ENCODE peak calls at places on chromosomes 11 and 22, in seven cellular contexts. U is adrenal gland; E is CD4-positive, alpha-beta T cell; A is PC-3; G is pancreas; R is mucosa of descending colon; O is RWPE1. B is an unnamed sample.

GRCh38 chr11:21710791-21711190 is 482.1 kb upstream of the ANO5 start:
- DNase-seq in U (no peak), E (no peak), A (no peak), G (no peak), R (no peak), O (no peak), B (no peak)

GRCh38 chr11:27596388-27596787 is 89.8 kb upstream of the LIN7C start:
- DNase-seq in U (no peak), E (no peak), A (no peak), G (no peak), R (no peak), O (no peak), B (no peak)

GRCh38 chr11:124644426-124645280 is 22.0 kb downstream of the TBRG1 start:
- DNase-seq in U (peak), E (peak), A (peak), G (peak), R (no peak), O (peak), B (peak)

GRCh38 chr11:64207247-64208085 is 945 bp downstream of the FERMT3 start:
- DNase-seq in U (peak), E (peak), A (peak), G (peak), R (peak), O (no peak), B (no peak)

GRCh38 chr22:39283312-39284141 is 35.9 kb downstream of the RPL3 start:
- DNase-seq in U (peak), E (no peak), A (no peak), G (no peak), R (peak), O (peak), B (peak)

GRCh38 chr11:64181506-64182411 is 4.2 kb upstream of the STIP1 start:
- DNase-seq in U (peak), E (peak), A (peak), G (peak), R (peak), O (peak), B (peak)

GRCh38 chr11:86486261-86487030 is 111.8 kb downstream of the CCDC81 start:
- DNase-seq in U (no peak), E (no peak), A (no peak), G (no peak), R (no peak), O (no peak), B (no peak)

GRCh38 chr11:117583063-117583801 is 213.8 kb downstream of the DSCAML1 start:
- DNase-seq in U (no peak), E (no peak), A (no peak), G (no peak), R (no peak), O (no peak), B (no peak)

GRCh38 chr11:1546536-1547466 is 25.3 kb downstream of the DUSP8 start:
- DNase-seq in U (no peak), E (peak), A (peak), G (peak), R (peak), O (peak), B (peak)

GRCh38 chr22:49367016-49367697 is 460.5 kb downstream of the BRD1 start:
- DNase-seq in U (peak), E (no peak), A (no peak), G (no peak), R (no peak), O (no peak), B (no peak)

GRCh38 chr11:66857927-66858185 is 992 bp downstream of the LRFN4 start:
- DNase-seq in U (peak), E (no peak), A (no peak), G (no peak), R (no peak), O (no peak), B (no peak)

GRCh38 chr22:39205344-39206021 is 39.3 kb downstream of the PDGFB start:
- DNase-seq in U (no peak), E (peak), A (peak), G (peak), R (no peak), O (peak), B (peak)

GRCh38 chr22:20221421-20222340 is 46.4 kb downstream of the RTN4R start:
- DNase-seq in U (no peak), E (no peak), A (no peak), G (no peak), R (no peak), O (no peak), B (no peak)

GRCh38 chr22:27768027-27768640 is 33.4 kb downstream of the MN1 start:
- DNase-seq in U (no peak), E (no peak), A (no peak), G (no peak), R (no peak), O (no peak), B (no peak)

GRCh38 chr22:17501679-17502285 is 61.5 kb upstream of the SLC25A18 start:
- DNase-seq in U (no peak), E (no peak), A (peak), G (no peak), R (no peak), O (peak), B (peak)

GRCh38 chr11:118929496-118930151 is 3.9 kb upstream of the BCL9L start:
- DNase-seq in U (peak), E (peak), A (peak), G (peak), R (peak), O (peak), B (peak)

GRCh38 chr11:14124345-14124744 is 161.8 kb downstream of the SPON1 start:
- DNase-seq in U (no peak), E (no peak), A (no peak), G (no peak), R (no peak), O (no peak), B (no peak)

GRCh38 chr11:31050061-31050790 is 319.3 kb downstream of the DCDC1 start:
- DNase-seq in U (no peak), E (no peak), A (no peak), G (no peak), R (no peak), O (no peak), B (peak)

DNA sequence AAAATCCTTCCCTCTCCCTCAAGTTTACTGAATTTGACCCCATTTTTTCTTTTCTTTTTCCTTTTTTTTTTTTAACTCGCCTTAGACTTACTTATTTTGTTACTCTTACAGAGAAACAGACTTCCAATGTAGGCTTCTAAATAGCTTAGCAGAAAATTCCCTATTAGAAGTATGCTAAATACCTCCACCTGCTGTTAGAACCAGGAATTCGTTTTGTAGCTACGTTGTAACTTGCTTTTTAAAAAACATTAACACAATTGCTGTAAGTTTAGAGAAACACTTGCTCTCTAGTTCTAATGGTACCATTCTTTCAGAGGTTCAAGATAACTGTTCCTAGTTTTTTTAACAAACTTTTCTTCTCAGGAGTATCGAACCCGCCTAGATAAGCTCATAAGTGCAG is 324.2 kb downstream of the DCDC1 start:
- DNase-seq in U (no peak), E (no peak), A (peak), G (no peak), R (no peak), O (no peak), B (no peak)
- TF ChIP-seq CTCF in U (peak), E (no peak), A (peak), G (no peak), R (no peak), O (no peak), B (no peak)

DNA sequence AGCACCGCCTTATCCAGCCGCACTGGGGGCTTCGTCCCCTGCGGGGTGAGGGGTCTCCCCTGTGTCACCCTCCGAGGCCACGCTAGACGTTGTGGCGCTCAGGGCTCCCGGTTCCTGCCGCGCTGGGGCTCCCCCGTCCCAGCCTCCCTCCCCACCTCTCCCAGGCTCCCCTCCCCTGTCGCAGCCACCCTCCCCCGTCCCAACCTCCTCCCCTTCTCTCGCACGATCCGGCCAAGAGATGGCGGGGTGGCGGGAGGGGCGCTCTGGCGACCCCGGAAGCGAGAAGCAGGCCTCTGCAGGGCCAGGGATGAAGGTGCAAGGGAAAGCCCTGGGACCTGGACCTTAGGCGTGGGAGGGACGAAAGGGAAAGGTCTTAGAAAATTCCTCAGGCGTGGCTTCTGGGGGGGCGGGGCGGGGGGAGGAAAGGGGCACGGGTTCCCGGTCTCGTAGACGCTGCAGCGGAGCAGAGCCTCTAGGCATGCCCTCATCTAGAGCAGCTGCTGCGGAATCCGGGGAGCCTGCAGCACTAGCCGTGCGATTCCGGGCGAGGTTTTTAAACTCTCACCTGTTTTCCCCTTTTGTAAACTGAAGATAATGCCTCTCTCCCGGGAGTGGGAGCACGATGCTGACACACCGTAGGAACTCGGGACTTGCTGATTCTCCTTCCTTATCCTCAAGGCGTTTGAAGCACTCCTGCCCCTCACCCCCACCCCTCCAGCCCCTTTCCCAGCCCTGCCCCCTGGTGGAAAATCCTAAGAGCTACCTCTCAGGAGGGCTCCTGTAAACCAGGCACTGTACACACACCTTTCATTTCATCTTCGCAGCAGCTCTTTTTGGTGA is 14.4 kb downstream of the KCNJ5 start:
- DNase-seq in U (peak), E (peak), A (peak), G (no peak), R (peak), O (peak), B (peak)
- TF ChIP-seq CTCF in U (peak), E (peak), A (peak), G (peak), R (no peak), O (no peak), B (peak)

GRCh38 chr11:74870485-74870884 is 78.4 kb downstream of the XRRA1 start:
- DNase-seq in U (no peak), E (no peak), A (peak), G (no peak), R (no peak), O (no peak), B (no peak)
- TF ChIP-seq CTCF in U (no peak), E (no peak), A (peak), G (no peak), R (no peak), O (no peak), B (peak)

DNA sequence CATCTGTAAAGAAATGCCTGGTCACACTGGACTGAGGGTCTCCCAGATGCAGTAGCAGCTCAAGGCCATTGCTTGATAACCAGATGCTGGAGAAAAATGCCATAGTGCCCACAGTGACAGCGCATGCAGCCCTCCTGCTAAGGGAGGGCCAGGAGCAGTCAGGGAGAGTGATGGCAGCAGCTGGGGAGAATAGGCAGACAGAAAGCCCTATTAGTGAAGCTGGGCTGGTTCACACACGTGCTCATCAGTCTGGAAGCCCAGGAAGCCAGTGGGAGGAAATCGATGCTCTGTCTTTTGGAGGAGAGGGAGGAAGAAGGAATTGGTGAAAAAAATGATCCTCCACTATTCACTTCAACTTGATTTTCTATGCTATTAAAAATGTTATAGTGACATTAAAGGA is 82.9 kb downstream of the OSBP2 start:
- DNase-seq in U (no peak), E (no peak), A (no peak), G (no peak), R (no peak), O (no peak), B (no peak)
- TF ChIP-seq CTCF in U (no peak), E (no peak), A (no peak), G (no peak), R (no peak), O (no peak), B (no peak)

DNA sequence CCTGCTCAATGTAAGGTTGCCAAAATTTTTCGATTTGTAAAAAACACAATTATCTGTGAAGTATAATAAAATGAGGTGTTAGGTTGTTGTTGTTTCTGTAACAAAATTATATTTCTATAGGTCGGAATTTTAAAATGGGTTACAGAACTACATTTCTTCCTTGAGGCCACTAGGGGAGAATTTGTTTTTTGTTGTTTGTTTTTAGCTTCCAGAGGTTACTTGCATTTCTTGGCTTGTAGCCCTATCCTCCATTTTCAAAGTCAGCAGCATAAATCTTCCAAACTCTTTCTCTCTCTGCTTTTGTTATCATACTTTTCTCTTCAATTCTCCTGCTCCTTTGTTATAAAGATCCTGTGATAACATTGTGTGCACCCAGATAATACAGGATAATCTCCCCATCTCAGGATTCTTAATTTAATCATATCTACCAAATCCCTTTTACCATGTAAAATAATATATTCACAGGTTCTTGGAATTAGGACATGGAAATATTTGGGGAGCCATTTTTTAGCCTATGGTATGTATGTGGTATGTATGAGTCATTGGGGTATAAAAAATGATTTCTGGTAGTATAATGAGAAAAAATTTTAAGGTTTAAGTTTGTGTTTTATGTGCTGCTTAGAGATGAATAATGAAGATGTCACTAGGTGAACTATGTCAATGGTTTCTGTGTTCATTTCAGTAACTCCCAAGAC is 9.4 kb upstream of the PATL1 start:
- DNase-seq in U (no peak), E (no peak), A (no peak), G (no peak), R (no peak), O (no peak), B (no peak)
- TF ChIP-seq CTCF in U (no peak), E (no peak), A (peak), G (no peak), R (no peak), O (no peak), B (no peak)

B was measured in Calu3.